ENCODE peak calls at places on chromosomes 1 and 21, in five cellular contexts. T, F, Z, M and K are unnamed samples.

GRCh38 chr1:202694354-202694753 is 15.9 kb downstream of the SYT2 start:
- DNase-seq in T (no peak), F (no peak), Z (no peak), M (no peak), K (no peak)

GRCh38 chr1:228314658-228315483 is 91.8 kb downstream of the TRIM11 start:
- DNase-seq in T (no peak), F (no peak), Z (no peak), M (no peak), K (no peak)

GRCh38 chr1:9133870-9134269 is 5.0 kb upstream of the GPR157 start:
- DNase-seq in T (no peak), F (no peak), Z (no peak), M (no peak), K (no peak)

GRCh38 chr1:226017070-226017469 is 17.9 kb upstream of the SDE2 start:
- DNase-seq in T (no peak), F (no peak), Z (no peak), M (no peak), K (no peak)

GRCh38 chr21:33895356-33895755 is 20.2 kb downstream of the ATP5PO start:
- DNase-seq in T (no peak), F (no peak), Z (no peak), M (no peak), K (no peak)

GRCh38 chr1:241677171-241677570 is 25.1 kb downstream of the WDR64 start:
- DNase-seq in T (no peak), F (no peak), Z (no peak), M (peak), K (no peak)

GRCh38 chr1:82538876-82539275 is 738.1 kb downstream of the ADGRL2 start:
- DNase-seq in T (no peak), F (no peak), Z (no peak), M (no peak), K (no peak)

GRCh38 chr1:182910143-182910542 is 42.8 kb downstream of the SHCBP1L start:
- DNase-seq in T (peak), F (peak), Z (no peak), M (no peak), K (no peak)

GRCh38 chr1:12556957-12557935 is 60.8 kb downstream of the DHRS3 start:
- DNase-seq in T (no peak), F (no peak), Z (no peak), M (no peak), K (no peak)

GRCh38 chr1:9125325-9125724 is 3.6 kb downstream of the GPR157 start:
- DNase-seq in T (no peak), F (no peak), Z (no peak), M (no peak), K (no peak)

GRCh38 chr1:44677201-44677520 is 2.6 kb downstream of the ARMH1 start:
- DNase-seq in T (peak), F (no peak), Z (no peak), M (no peak), K (peak)

GRCh38 chr1:47754221-47754620 is 243.0 kb downstream of the TRABD2B start:
- DNase-seq in T (no peak), F (no peak), Z (no peak), M (no peak), K (no peak)

GRCh38 chr1:37255111-37255795 is 219.1 kb upstream of the ZC3H12A start:
- DNase-seq in T (no peak), F (no peak), Z (peak), M (no peak), K (peak)

GRCh38 chr1:201348211-201348566 is 29.3 kb downstream of the TNNT2 start:
- DNase-seq in T (peak), F (peak), Z (peak), M (no peak), K (peak)

GRCh38 chr1:205537386-205538018 is 33.0 kb downstream of the CDK18 start:
- DNase-seq in T (no peak), F (no peak), Z (peak), M (no peak), K (no peak)

GRCh38 chr1:11982010-11982392 is 1.8 kb downstream of the MFN2 start:
- DNase-seq in T (peak), F (peak), Z (no peak), M (no peak), K (no peak)

GRCh38 chr1:25066253-25066652 is 136.2 kb upstream of the RUNX3 start:
- DNase-seq in T (no peak), F (no peak), Z (no peak), M (no peak), K (no peak)

GRCh38 chr1:8720347-8720746 is 97.1 kb downstream of the RERE start:
- DNase-seq in T (no peak), F (no peak), Z (no peak), M (no peak), K (no peak)

GRCh38 chr1:15757575-15758401 is 807 bp upstream of the FBLIM1 start:
- DNase-seq in T (no peak), F (no peak), Z (peak), M (no peak), K (peak)

GRCh38 chr1:12196641-12197482 is 30.1 kb downstream of the TNFRSF1B start:
- DNase-seq in T (peak), F (no peak), Z (no peak), M (no peak), K (no peak)

GRCh38 chr1:221227872-221228337 is 348.7 kb downstream of the HLX start:
- DNase-seq in T (no peak), F (no peak), Z (no peak), M (no peak), K (no peak)

GRCh38 chr1:248817065-248817464 is 8.7 kb downstream of the SH3BP5L start:
- DNase-seq in T (no peak), F (no peak), Z (no peak), M (no peak), K (peak)

GRCh38 chr21:42424848-42425602 is 21.3 kb downstream of the UBASH3A start:
- DNase-seq in T (no peak), F (no peak), Z (no peak), M (no peak), K (no peak)

GRCh38 chr1:198932351-198932991 is 293.6 kb downstream of the PTPRC start:
- DNase-seq in T (no peak), F (peak), Z (no peak), M (no peak), K (no peak)

GRCh38 chr1:160116277-160117147 is 953 bp downstream of the ATP1A2 start:
- DNase-seq in T (no peak), F (no peak), Z (no peak), M (no peak), K (no peak)

GRCh38 chr1:36122463-36123025 is 2.5 kb downstream of the COL8A2 start:
- DNase-seq in T (no peak), F (no peak), Z (no peak), M (no peak), K (no peak)

GRCh38 chr1:194296201-194296600 is 1109.8 kb upstream of the B3GALT2 start:
- DNase-seq in T (no peak), F (no peak), Z (no peak), M (no peak), K (no peak)

GRCh38 chr1:242710847-242711246 is 186.3 kb upstream of the PLD5 start:
- DNase-seq in T (no peak), F (no peak), Z (no peak), M (no peak), K (no peak)
- TF ChIP-seq SRF in T (no peak), F (no peak), Z (no peak), M (no peak), K (no peak)

GRCh38 chr1:59359325-59359724 is 62.4 kb downstream of the FGGY start:
- DNase-seq in T (peak), F (no peak), Z (no peak), M (no peak), K (no peak)
- TF ChIP-seq SRF in T (no peak), F (no peak), Z (no peak), M (no peak), K (no peak)

GRCh38 chr1:207316622-207317510 is 4.6 kb upstream of the CD55 start:
- DNase-seq in T (no peak), F (peak), Z (no peak), M (no peak), K (no peak)
- TF ChIP-seq SRF in T (no peak), F (no peak), Z (no peak), M (no peak), K (no peak)

GRCh38 chr1:165910764-165911421 is 83.5 kb downstream of the UCK2 start:
- DNase-seq in T (peak), F (no peak), Z (no peak), M (no peak), K (no peak)
- TF ChIP-seq SRF in T (no peak), F (no peak), Z (no peak), M (no peak), K (no peak)

GRCh38 chr1:154958681-154959447 is 2.7 kb downstream of the PYGO2 start:
- DNase-seq in T (no peak), F (no peak), Z (no peak), M (no peak), K (no peak)
- TF ChIP-seq SRF in T (no peak), F (no peak), Z (no peak), M (no peak), K (no peak)

GRCh38 chr1:196409586-196409985 is 198.7 kb downstream of the KCNT2 start:
- DNase-seq in T (no peak), F (no peak), Z (no peak), M (no peak), K (no peak)

GRCh38 chr1:196403803-196404690 is 204.2 kb downstream of the KCNT2 start:
- DNase-seq in T (no peak), F (no peak), Z (no peak), M (no peak), K (no peak)

GRCh38 chr1:196410768-196411167 is 197.5 kb downstream of the KCNT2 start:
- DNase-seq in T (no peak), F (no peak), Z (no peak), M (no peak), K (no peak)

GRCh38 chr1:196405839-196406238 is 202.4 kb downstream of the KCNT2 start:
- DNase-seq in T (no peak), F (no peak), Z (no peak), M (no peak), K (no peak)

GRCh38 chr1:196407358-196408041 is 200.7 kb downstream of the KCNT2 start:
- DNase-seq in T (no peak), F (no peak), Z (no peak), M (no peak), K (no peak)
- TF ChIP-seq SRF in T (no peak), F (no peak), Z (no peak), M (no peak), K (no peak)